ENCODE peak calls at places on chromosomes 12 and 14, in five cellular contexts. B, I, Y, U and D are unnamed samples. For H3K4me1, the result is how much of the 10 kb centered on the place peaks cover.

GRCh38 chr12:87127272-87127671 is 871.1 kb upstream of the MGAT4C start:
- DNase-seq in U (no peak), Y (no peak), I (no peak), B (no peak), D (no peak)

GRCh38 chr12:65853489-65854157 is 29.3 kb downstream of the HMGA2 start:
- DNase-seq in I (no peak), Y (no peak), U (no peak), B (no peak), D (no peak)

GRCh38 chr14:83779266-83779665 is 1750.7 kb upstream of the FLRT2 start:
- DNase-seq in I (no peak), B (no peak), Y (no peak), U (no peak), D (no peak)

GRCh38 chr12:70645494-70646317 is 8.5 kb upstream of the PTPRB start:
- DNase-seq in Y (no peak), U (peak), I (no peak), B (peak), D (peak)

GRCh38 chr14:100622708-100623485 is 35.7 kb upstream of the BEGAIN start:
- DNase-seq in U (no peak), Y (peak), I (no peak), B (no peak), D (no peak)

GRCh38 chr12:129676411-129676810 is 227.4 kb downstream of the TMEM132D start:
- DNase-seq in B (no peak), Y (no peak), I (no peak), U (no peak), D (no peak)

GRCh38 chr14:78764645-78765044 is 594.5 kb downstream of the NRXN3 start:
- DNase-seq in B (no peak), U (no peak), Y (no peak), I (no peak), D (no peak)

GRCh38 chr14:105204206-105204930 is 23.3 kb upstream of the NUDT14 start:
- DNase-seq in I (no peak), U (peak), Y (peak), B (peak), D (peak)

GRCh38 chr14:60235440-60235839 is 13.6 kb upstream of the PPM1A start:
- DNase-seq in U (no peak), Y (no peak), I (no peak), B (no peak), D (no peak)

GRCh38 chr12:2160043-2160442 is 107.3 kb downstream of the CACNA1C start:
- DNase-seq in Y (no peak), U (no peak), B (no peak), I (no peak), D (no peak)

GRCh38 chr12:124001343-124001742 is 28.3 kb downstream of the ZNF664 start:
- DNase-seq in Y (no peak), B (no peak), I (no peak), U (no peak), D (no peak)

GRCh38 chr14:102625564-102626296 is 33.3 kb downstream of the RCOR1 start:
- DNase-seq in U (no peak), Y (no peak), B (no peak), I (no peak), D (peak)

GRCh38 chr14:102630405-102630804 is 38.0 kb downstream of the RCOR1 start:
- DNase-seq in U (no peak), Y (no peak), B (no peak), I (no peak), D (no peak)

GRCh38 chr14:102626530-102626929 is 34.1 kb downstream of the RCOR1 start:
- DNase-seq in B (no peak), U (no peak), Y (no peak), I (no peak), D (no peak)

GRCh38 chr14:102629011-102629444 is 36.6 kb downstream of the RCOR1 start:
- DNase-seq in B (no peak), I (no peak), U (peak), Y (no peak), D (no peak)

DNA sequence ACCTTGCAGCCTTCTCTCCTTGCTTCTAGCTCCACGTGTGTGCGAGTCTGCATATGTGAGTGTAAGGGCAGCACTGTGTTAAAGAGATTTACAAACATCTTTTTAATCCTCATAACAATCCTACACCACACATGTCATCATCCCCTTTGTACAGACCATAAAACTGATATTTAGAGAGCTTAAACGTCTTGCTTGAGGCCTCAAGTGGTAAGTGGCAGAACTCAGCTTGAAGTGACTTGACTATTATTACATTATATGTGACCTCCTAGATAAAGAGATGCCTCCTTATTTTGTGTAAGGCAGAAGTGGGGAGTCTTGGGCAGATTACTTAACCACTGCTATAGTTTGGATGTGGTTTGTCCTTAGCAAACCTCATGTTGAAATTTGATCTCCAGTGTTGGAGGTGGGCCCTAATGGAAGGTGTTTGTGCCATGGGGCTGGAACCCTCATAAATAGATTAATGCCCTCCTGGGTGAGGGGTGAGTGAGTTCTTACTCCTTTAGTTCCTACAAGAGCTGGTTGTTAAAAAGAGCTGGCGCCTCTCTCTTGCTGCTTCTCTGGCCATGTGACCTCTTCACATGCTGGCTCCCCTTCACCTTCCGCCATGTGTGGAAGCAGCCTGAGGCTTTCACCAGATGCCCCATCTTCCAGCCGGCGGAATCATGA is 37.4 kb downstream of the RCOR1 start:
- DNase-seq in Y (no peak), B (no peak), U (no peak), I (no peak), D (no peak)
- H3K4me1 ChIP-seq in Y (under half), B (under half), U (under half), I (under half), D (under half)

DNA sequence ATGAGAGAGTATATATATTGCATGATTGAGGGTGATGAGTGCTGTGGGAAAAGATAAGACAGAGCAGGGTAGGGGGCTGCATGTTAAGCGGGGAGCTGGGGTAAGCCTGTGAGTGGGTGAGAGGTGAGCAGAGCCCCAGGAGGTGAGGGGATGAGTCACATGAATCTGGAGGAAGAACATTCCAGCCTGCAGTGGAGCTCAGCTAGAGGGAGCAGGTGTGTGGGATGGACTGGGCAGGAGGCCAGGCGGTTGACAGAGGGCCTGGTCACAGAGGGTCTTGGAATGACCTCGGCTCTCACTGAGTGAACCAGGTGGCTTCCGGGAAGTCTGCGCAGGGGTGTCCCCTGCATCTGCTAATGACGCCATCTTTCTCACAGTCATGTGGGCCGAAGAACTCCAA is 44.4 kb downstream of the GIT2 start:
- DNase-seq in B (peak), U (no peak), I (no peak), Y (no peak), D (no peak)
- H3K4me3 ChIP-seq in B (no peak), U (no peak), I (peak), Y (no peak), D (no peak)

GRCh38 chr12:45298721-45299120 is 82.8 kb downstream of the ANO6 start:
- DNase-seq in B (no peak), U (no peak), I (no peak), Y (no peak), D (no peak)

GRCh38 chr12:45296046-45296586 is 80.2 kb downstream of the ANO6 start:
- DNase-seq in U (no peak), B (no peak), Y (no peak), I (no peak), D (peak)

GRCh38 chr12:45303955-45304354 is 88.1 kb downstream of the ANO6 start:
- DNase-seq in B (no peak), U (no peak), Y (no peak), I (no peak), D (no peak)

GRCh38 chr12:45302621-45303020 is 86.7 kb downstream of the ANO6 start:
- DNase-seq in B (no peak), U (no peak), Y (no peak), I (no peak), D (no peak)

GRCh38 chr12:45299132-45299692 is 83.3 kb downstream of the ANO6 start:
- DNase-seq in Y (no peak), I (no peak), U (no peak), B (no peak), D (no peak)
- H3K4me1 ChIP-seq in Y (under half), I (under half), U (under half), B (half or more), D (under half)

DNA sequence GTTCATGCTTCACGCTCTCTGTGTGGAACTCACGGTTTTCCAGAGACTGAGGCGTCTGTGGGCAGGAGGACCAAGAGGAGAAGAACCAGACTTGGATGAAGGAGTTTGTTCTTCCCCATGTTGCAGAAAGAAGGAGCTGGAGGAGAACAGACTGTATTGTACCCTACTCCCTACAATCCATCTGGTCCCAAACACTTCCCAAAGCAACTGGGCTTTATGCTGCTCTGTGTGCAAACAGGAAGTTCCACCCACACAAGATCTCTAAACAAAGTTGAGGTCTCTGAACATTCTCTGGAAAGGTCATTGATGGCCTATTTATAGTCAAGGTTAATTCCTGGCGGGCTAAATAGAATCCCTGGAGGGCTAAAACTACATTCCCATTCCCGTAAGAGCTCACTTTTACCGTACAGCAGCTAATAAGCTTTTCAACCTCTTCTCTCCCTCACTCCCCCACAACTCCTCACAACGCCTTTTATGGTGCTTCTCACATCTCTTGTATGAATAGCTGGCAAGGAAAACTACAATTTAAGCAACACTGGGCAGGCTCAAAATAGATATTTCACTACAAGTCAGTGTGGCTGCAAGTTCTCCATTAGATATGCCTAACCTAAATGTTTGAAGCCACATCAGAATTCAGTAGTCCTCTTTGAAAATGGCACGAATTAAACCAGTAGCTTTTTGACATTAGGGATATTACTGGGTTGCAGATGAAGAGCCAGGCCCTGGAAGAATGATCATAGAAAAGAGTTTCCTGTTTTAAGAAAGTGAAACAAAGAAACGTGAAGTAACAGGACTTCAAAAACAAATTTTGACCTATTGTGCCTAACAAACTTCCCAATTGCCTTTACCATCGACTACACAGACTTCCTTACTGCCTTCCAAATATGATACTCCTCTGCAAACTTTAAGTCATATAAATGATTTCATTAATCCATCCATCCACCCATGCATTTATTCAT is at the start of gene A2M:
- DNase-seq in U (no peak), I (no peak), Y (no peak), B (no peak), D (peak)
- H3K4me3 ChIP-seq in U (no peak), I (no peak), Y (peak), B (peak), D (no peak)

GRCh38 chr14:91256661-91257060 is 12.2 kb upstream of the GPR68 start:
- DNase-seq in Y (no peak), I (no peak), U (no peak), B (no peak), D (no peak)

GRCh38 chr14:91255026-91255695 is 10.7 kb upstream of the GPR68 start:
- DNase-seq in Y (no peak), B (no peak), U (no peak), I (no peak), D (no peak)

GRCh38 chr14:91254456-91254855 is 10.0 kb upstream of the GPR68 start:
- DNase-seq in U (no peak), I (no peak), B (no peak), Y (no peak), D (no peak)

GRCh38 chr14:91257328-91258020 is 13.0 kb upstream of the GPR68 start:
- DNase-seq in Y (no peak), U (no peak), I (peak), B (peak), D (no peak)

GRCh38 chr14:91255820-91256219 is 11.3 kb upstream of the GPR68 start:
- DNase-seq in U (no peak), Y (no peak), B (no peak), I (no peak), D (no peak)
- H3K4me1 ChIP-seq in U (under half), Y (under half), B (under half), I (half or more), D (under half)

DNA sequence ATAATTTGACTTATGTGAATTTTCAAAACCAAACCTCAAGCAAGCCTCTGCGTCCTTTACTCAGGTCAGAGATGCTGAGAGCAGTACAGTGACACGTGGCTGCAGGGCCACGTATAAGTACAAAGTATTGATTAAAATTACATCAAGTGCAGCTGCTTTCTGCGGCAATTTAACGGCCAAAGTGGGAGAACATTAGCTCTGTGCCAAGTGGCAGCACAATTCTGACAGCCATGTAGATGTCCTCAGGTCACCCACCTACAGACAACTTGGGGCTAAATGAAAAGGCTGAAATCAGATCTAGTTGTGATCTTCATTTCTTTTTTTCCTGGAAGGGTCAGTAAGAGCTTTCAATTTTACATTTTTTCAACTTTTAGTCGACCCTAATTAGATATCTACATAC is 17.9 kb downstream of the PPM1H start:
- DNase-seq in Y (no peak), I (no peak), B (no peak), U (no peak), D (no peak)
- H3K4me3 ChIP-seq in Y (no peak), I (no peak), B (no peak), U (no peak), D (no peak)